ENCODE peak calls at places on chromosome 2, in eight cellular contexts. Q is SJCRH30, B is heart right ventricle, I is stomach, F is mesenchymal stem cell, C is aorta, P is esophagus squamous epithelium, M is tibial artery. E is an unnamed sample.
A peak's percentile ranks its signal among the peaks of the same experiment; 100 is the strongest.

GRCh38 chr2:67879586-67880290 is 183.1 kb downstream of the C1D start:
- DNase-seq in Q (no peak), B (no peak), I (no peak), F (peak; percentile 47), C (no peak), P (no peak), M (no peak), E (no peak)

GRCh38 chr2:25204190-25204838 is 35.9 kb upstream of the POMC start:
- DNase-seq in Q (no peak), B (peak; percentile 32), I (no peak), F (no peak), C (no peak), P (no peak), M (no peak), E (peak; percentile 67)

GRCh38 chr2:99643824-99644787 is 154.3 kb upstream of the REV1 start:
- DNase-seq in Q (no peak), B (no peak), I (no peak), F (no peak), C (no peak), P (no peak), M (peak; percentile 36), E (no peak)

GRCh38 chr2:150256746-150257145 is 230.7 kb downstream of the RND3 start:
- DNase-seq in Q (no peak), B (no peak), I (no peak), F (no peak), C (no peak), P (no peak), M (no peak), E (no peak)

GRCh38 chr2:23662941-23663729 is 263.8 kb downstream of the ATAD2B start:
- DNase-seq in Q (no peak), B (peak; percentile 41), I (no peak), F (no peak), C (peak; percentile 65), P (no peak), M (no peak), E (peak; percentile 83)

GRCh38 chr2:128319773-128320608 is 1.3 kb upstream of the HS6ST1 start:
- DNase-seq in Q (no peak), B (no peak), I (peak; percentile 25), F (no peak), C (peak; percentile 47), P (no peak), M (no peak), E (peak; percentile 76)

GRCh38 chr2:18384242-18384641 is 176.2 kb downstream of the RDH14 start:
- DNase-seq in Q (no peak), B (no peak), I (no peak), F (no peak), C (no peak), P (no peak), M (no peak), E (no peak)

GRCh38 chr2:226180485-226180884 is 619.1 kb downstream of the IRS1 start:
- DNase-seq in Q (no peak), B (no peak), I (no peak), F (no peak), C (no peak), P (no peak), M (no peak), E (no peak)

DNA sequence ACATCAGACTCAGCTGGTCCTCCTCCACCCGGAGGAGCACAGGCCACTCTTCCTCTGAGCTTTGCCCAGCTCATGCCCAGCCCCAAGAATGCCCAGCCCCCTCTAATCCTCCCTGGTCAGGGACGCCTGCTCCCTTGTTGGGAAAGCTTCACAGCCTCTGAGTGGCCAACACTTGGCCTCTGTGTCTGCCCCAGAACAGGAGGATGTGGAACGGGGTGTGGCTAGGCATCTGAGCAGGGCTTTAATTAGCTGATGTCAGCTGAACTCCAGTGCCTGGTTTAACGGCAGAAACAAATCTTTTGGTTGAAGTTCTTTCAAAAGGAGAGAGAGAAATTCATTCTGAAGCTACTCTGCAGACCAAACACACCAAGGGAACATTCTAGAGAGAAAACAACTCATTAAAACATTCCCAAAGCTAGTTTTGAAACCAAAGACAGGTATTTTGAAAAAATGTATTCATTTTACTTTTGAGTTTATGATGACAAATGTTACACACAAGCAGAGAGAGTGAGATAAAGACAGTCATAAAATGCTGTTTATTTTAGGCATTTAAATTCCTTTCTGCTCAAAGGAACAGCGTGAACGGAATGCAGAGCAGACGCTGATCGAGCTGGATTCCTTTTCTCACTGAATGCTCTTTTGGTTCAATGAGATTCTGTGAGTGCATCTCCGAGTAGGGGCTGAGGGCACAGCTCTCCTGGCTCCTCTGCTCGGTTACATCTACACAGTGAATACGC is 63.8 kb downstream of the RTP5 start:
- DNase-seq in Q (no peak), B (no peak), I (peak; percentile 21), F (peak; percentile 59), C (no peak), P (no peak), M (no peak), E (no peak)
- H3K4me3 ChIP-seq in Q (no peak overlapping the region), B (no peak overlapping the region), I (no peak overlapping the region), F (no peak overlapping the region), C (no peak overlapping the region), P (no peak overlapping the region), M (no peak overlapping the region), E (no peak overlapping the region)

DNA sequence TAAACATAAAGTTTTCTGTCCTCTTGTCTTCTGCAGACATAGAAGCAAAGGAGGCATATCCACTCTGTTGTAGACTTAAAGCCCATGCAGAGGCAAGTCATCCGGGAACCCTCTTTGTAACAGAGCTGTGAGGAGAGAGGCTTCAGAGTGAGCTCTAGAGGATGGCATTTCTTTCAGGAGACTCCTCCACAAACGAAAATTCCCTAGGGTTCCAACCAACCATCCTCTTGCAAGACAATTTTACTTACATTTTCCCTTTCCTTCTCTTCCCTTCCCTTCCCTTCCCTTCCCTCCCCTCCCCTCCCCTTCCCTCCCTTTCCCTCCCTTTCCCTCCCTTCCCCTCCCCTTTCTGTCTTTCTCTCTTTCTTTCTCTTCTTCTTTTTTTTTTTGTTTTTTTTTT is 446.3 kb upstream of the MAP2 start:
- DNase-seq in Q (no peak), B (no peak), I (no peak), F (no peak), C (no peak), P (no peak), M (no peak), E (no peak)
- H3K36me3 ChIP-seq in Q (no peaks in the 10 kb centered on the region), B (no peaks in the 10 kb centered on the region), I (no peaks in the 10 kb centered on the region), F (no peaks in the 10 kb centered on the region), C (no peaks in the 10 kb centered on the region), P (no peaks in the 10 kb centered on the region), M (no peaks in the 10 kb centered on the region), E (no peaks in the 10 kb centered on the region)

GRCh38 chr2:74743778-74744177 is 89.7 kb downstream of the SEMA4F start:
- DNase-seq in Q (no peak), B (no peak), I (no peak), F (no peak), C (no peak), P (no peak), M (no peak), E (no peak)
- H3K4me3 ChIP-seq in Q (no peak overlapping the region), B (no peak overlapping the region), I (no peak overlapping the region), F (no peak overlapping the region), C (no peak overlapping the region), P (no peak overlapping the region), M (no peak overlapping the region), E (no peak overlapping the region)

DNA sequence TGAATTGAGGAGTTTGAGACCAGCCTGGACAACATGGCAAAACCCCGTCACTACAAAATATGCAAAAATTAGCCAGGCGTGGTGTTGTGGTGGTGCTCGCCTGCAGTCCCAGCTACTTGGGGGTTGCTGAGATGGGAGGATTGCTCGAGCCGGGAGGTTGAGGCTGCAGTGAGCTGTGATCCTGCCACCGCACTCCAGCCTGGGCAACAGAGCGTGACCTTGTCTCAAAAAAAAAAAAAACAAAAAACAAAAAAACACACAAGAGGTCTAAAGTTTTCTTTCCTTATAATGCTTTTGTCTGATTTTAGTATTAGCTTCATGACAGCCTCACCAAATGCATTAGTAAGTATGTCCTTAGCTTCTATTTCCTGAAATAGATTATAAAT is 43.1 kb downstream of the VPS54 start:
- DNase-seq in Q (no peak), B (no peak), I (no peak), F (no peak), C (no peak), P (no peak), M (no peak), E (no peak)
- H3K36me3 ChIP-seq in Q (peaks cover 63% of the 10 kb centered on the region), B (peaks cover 97% of the 10 kb centered on the region), I (peaks cover 73% of the 10 kb centered on the region), F (peaks cover 72% of the 10 kb centered on the region), C (no peaks in the 10 kb centered on the region), P (no peaks in the 10 kb centered on the region), M (peaks cover 57% of the 10 kb centered on the region), E (no peaks in the 10 kb centered on the region)

DNA sequence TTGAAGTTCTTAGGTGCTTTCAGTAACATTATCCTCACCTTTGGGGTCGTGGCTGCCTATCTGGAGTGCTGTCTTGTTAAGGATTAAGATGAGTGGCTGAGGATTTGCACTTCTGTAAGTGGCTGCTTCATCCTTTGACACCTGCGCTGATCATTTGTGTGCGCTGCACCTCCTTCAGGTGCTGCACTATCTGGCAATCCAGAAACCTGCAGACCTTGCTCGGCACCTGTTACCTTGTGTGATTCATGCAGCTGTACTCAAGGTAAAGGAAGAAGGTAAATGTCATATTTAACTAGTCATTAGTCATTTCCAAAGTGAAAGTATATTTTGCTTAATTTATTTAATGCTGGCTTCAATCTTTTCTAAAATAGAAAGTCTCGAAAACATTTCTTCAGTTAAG is 110.3 kb downstream of the RAB3GAP1 start:
- DNase-seq in Q (no peak), B (no peak), I (no peak), F (no peak), C (no peak), P (no peak), M (no peak), E (no peak)
- H3K4me3 ChIP-seq in Q (no peak overlapping the region), B (no peak overlapping the region), I (no peak overlapping the region), F (no peak overlapping the region), C (no peak overlapping the region), P (no peak overlapping the region), M (no peak overlapping the region), E (no peak overlapping the region)

GRCh38 chr2:159471340-159471739 is 145.0 kb downstream of the BAZ2B start:
- DNase-seq in Q (no peak), B (no peak), I (no peak), F (no peak), C (no peak), P (no peak), M (no peak), E (no peak)
- H3K36me3 ChIP-seq in Q (peaks cover 8% of the 10 kb centered on the region), B (peaks cover 30% of the 10 kb centered on the region), I (peaks cover 30% of the 10 kb centered on the region), F (peaks cover 25% of the 10 kb centered on the region), C (no peaks in the 10 kb centered on the region), P (peaks cover 6% of the 10 kb centered on the region), M (peaks cover 12% of the 10 kb centered on the region), E (no peaks in the 10 kb centered on the region)

E was measured in H7.